ENCODE peak calls at places on chromosomes 5 and 9, in nine cellular contexts. F, W, A, V, L, O, G, N and Z are unnamed samples.

GRCh38 chr9:15531380-15531779 is 20.6 kb upstream of the PSIP1 start:
- DNase-seq in O (no peak), W (no peak), L (no peak), N (no peak), F (no peak), A (no peak), G (no peak), V (no peak), Z (no peak)

GRCh38 chr9:85430659-85431370 is 310.9 kb downstream of the AGTPBP1 start:
- DNase-seq in F (no peak), O (no peak), L (no peak), G (no peak), V (no peak), W (no peak), N (no peak), A (no peak), Z (no peak)

GRCh38 chr5:169270827-169271226 is 30.1 kb downstream of the SLIT3 start:
- DNase-seq in V (no peak), G (no peak), W (no peak), O (no peak), L (no peak), F (no peak), A (no peak), N (no peak), Z (no peak)

GRCh38 chr5:68730220-68731010 is 363.4 kb upstream of the SLC30A5 start:
- DNase-seq in W (peak; percentile 63), G (peak; percentile 84), V (peak; percentile 76), F (no peak), O (peak; percentile 68), A (peak; percentile 75), L (no peak), N (peak; percentile 84), Z (peak; percentile 54)

GRCh38 chr9:10704720-10705119 is 91.9 kb upstream of the PTPRD start:
- DNase-seq in A (no peak), G (no peak), V (no peak), L (no peak), O (no peak), W (no peak), F (no peak), N (peak; percentile 57), Z (no peak)

GRCh38 chr9:19481471-19481870 is 72.7 kb downstream of the ACER2 start:
- DNase-seq in A (no peak), N (no peak), W (no peak), O (peak; percentile 59), F (no peak), G (peak; percentile 45), V (no peak), L (no peak), Z (no peak)

GRCh38 chr9:137502008-137502913 is 43.1 kb upstream of the NSMF start:
- DNase-seq in V (no peak), O (no peak), W (no peak), N (no peak), L (no peak), G (no peak), F (no peak), A (no peak), Z (no peak)

GRCh38 chr5:151082976-151083651 is 2.3 kb upstream of the TNIP1 start:
- DNase-seq in O (peak; percentile 96), L (no peak), W (no peak), F (no peak), V (no peak), G (no peak), A (peak; percentile 36), N (no peak), Z (no peak)

GRCh38 chr5:87770016-87770415 is 357.3 kb upstream of the CCNH start:
- DNase-seq in L (no peak), V (no peak), F (no peak), W (no peak), N (no peak), A (no peak), G (no peak), O (no peak), Z (no peak)

GRCh38 chr9:137441935-137442321 is 771 bp upstream of the ENTPD8 start:
- DNase-seq in G (no peak), V (no peak), A (no peak), L (no peak), F (no peak), N (no peak), O (no peak), W (no peak), Z (no peak)

GRCh38 chr5:107778651-107779050 is 107.9 kb upstream of the EFNA5 start:
- DNase-seq in N (no peak), W (no peak), F (no peak), V (no peak), L (no peak), O (peak; percentile 67), A (no peak), G (no peak), Z (no peak)

GRCh38 chr9:124110307-124110915 is 98.8 kb downstream of the LHX2 start:
- DNase-seq in N (peak; percentile 64), L (peak; percentile 81), O (peak; percentile 64), F (no peak), W (peak; percentile 41), G (peak; percentile 79), A (peak; percentile 59), V (peak; percentile 37), Z (no peak)

GRCh38 chr5:67454957-67455561 is 258.5 kb upstream of the CD180 start:
- DNase-seq in N (no peak), V (no peak), F (no peak), A (no peak), W (no peak), O (no peak), G (no peak), L (no peak), Z (no peak)